ENCODE peak calls at places on chromosomes 13 and 19, in six cellular contexts. U is effector memory CD8-positive, alpha-beta T cell; R is mucosa of gallbladder; I is activated CD4-positive, alpha-beta T cell treated with anti-CD3 and anti-CD28 coated beads for 48 hours; H is T-helper 2 cell; W is Panc1. F is an unnamed sample.

GRCh38 chr13:72696590-72696989 is 30.8 kb downstream of the MZT1 start:
- DNase-seq in H (no peak), W (no peak), I (no peak), U (no peak), R (no peak), F (no peak)

GRCh38 chr19:34998777-34999497 is 1.2 kb upstream of the GRAMD1A start:
- DNase-seq in U (no peak), I (no peak), W (no peak), H (no peak), R (no peak), F (no peak)

GRCh38 chr13:40477623-40478608 is 188.5 kb downstream of the FOXO1 start:
- DNase-seq in I (no peak), R (no peak), W (no peak), U (no peak), H (no peak), F (no peak)

GRCh38 chr13:105971312-105971711 is 564.1 kb downstream of the EFNB2 start:
- DNase-seq in I (no peak), W (no peak), R (no peak), U (no peak), H (no peak), F (no peak)

GRCh38 chr13:43203781-43204180 is 180.4 kb downstream of the DNAJC15 start:
- DNase-seq in W (no peak), I (no peak), U (no peak), H (no peak), R (no peak), F (no peak)

GRCh38 chr19:8577247-8577646 is at the start of gene MYO1F:
- DNase-seq in I (no peak), R (peak), W (no peak), U (no peak), H (no peak), F (no peak)

GRCh38 chr19:16207490-16208025 is 9.8 kb downstream of the AP1M1 start:
- DNase-seq in U (no peak), I (no peak), W (no peak), R (no peak), H (no peak), F (no peak)

GRCh38 chr19:42397315-42398166 is 7.4 kb upstream of the CNFN start:
- DNase-seq in U (no peak), I (no peak), R (no peak), H (no peak), W (no peak), F (no peak)

GRCh38 chr13:39433705-39434104 is 169.3 kb downstream of the LHFPL6 start:
- DNase-seq in H (no peak), U (no peak), I (no peak), W (no peak), R (no peak), F (no peak)

GRCh38 chr19:19155495-19156219 is 14.4 kb downstream of the MEF2B start:
- DNase-seq in I (no peak), W (no peak), H (no peak), U (no peak), R (no peak), F (no peak)

GRCh38 chr19:48818234-48818823 is 7.5 kb upstream of the BCAT2 start:
- DNase-seq in W (no peak), H (no peak), R (no peak), I (no peak), U (no peak), F (no peak)

GRCh38 chr13:112697756-112698655 is 8.2 kb downstream of the ATP11A start:
- DNase-seq in U (no peak), W (no peak), H (no peak), I (no peak), R (no peak), F (no peak)

GRCh38 chr13:65336916-65337315 is 1893.2 kb downstream of the PCDH9 start:
- DNase-seq in W (no peak), I (no peak), U (no peak), R (no peak), H (no peak), F (no peak)

GRCh38 chr19:13119654-13120053 is 1.6 kb downstream of the NACC1 start:
- DNase-seq in R (no peak), W (no peak), U (no peak), H (no peak), I (no peak), F (no peak)

GRCh38 chr19:1725100-1726064 is 27.9 kb upstream of the ONECUT3 start:
- DNase-seq in H (no peak), I (peak), R (peak), U (no peak), W (no peak), F (no peak)

GRCh38 chr13:73368608-73369007 is 309.8 kb downstream of the KLF5 start:
- DNase-seq in W (no peak), U (no peak), I (no peak), H (no peak), R (no peak), F (no peak)

GRCh38 chr13:26019881-26020535 is 31.8 kb downstream of the SHISA2 start:
- DNase-seq in U (no peak), R (no peak), I (no peak), W (no peak), H (no peak), F (no peak)

GRCh38 chr19:12703056-12703455 is 6.6 kb upstream of the FBXW9 start:
- DNase-seq in U (no peak), I (peak), H (no peak), W (no peak), R (no peak), F (no peak)

GRCh38 chr13:88704600-88705275 is 1033.6 kb downstream of the SLITRK5 start:
- DNase-seq in W (no peak), U (no peak), H (no peak), R (no peak), I (no peak), F (no peak)

GRCh38 chr19:31436121-31436776 is 87.0 kb upstream of the TSHZ3 start:
- DNase-seq in R (peak), H (no peak), I (no peak), U (no peak), W (no peak), F (no peak)

GRCh38 chr19:45920458-45920857 is 5.9 kb upstream of the NANOS2 start:
- DNase-seq in I (no peak), H (no peak), W (no peak), R (no peak), U (no peak), F (no peak)

GRCh38 chr19:4379383-4380253 is 20.7 kb downstream of the SH3GL1 start:
- DNase-seq in R (peak), W (no peak), U (no peak), I (peak), H (no peak), F (peak)

GRCh38 chr13:113064000-113064533 is 41.5 kb upstream of the F7 start:
- DNase-seq in H (no peak), W (no peak), I (no peak), R (no peak), U (no peak), F (no peak)

GRCh38 chr19:44628793-44629192 is 14.9 kb upstream of the PVR start:
- DNase-seq in U (no peak), I (no peak), R (no peak), W (no peak), H (no peak), F (no peak)

GRCh38 chr13:46529509-46529908 is 23.5 kb upstream of the LRCH1 start:
- DNase-seq in H (no peak), W (no peak), U (no peak), I (peak), R (no peak), F (no peak)